ENCODE peak calls at places on chromosomes 16 and 17, in ten cellular contexts. One of them, this sample, is unnamed.

GRCh38 chr17:5780476-5780875 is 196.2 kb upstream of the NLRP1 start:
- DNase-seq in tibial artery: no peak
- DNase-seq in effector memory CD4-positive, alpha-beta T cell: no peak
- DNase-seq in left lung: no peak
- DNase-seq in brain microvascular endothelial cell: peak; percentile 46
- DNase-seq in ascending aorta: no peak
- DNase-seq in heart left ventricle: no peak
- DNase-seq in ovary: no peak
- DNase-seq in adrenal gland: no peak
- DNase-seq in neuronal stem cell: no peak
- DNase-seq in this sample: no peak

GRCh38 chr17:38609280-38610031 is 3.7 kb upstream of the SRCIN1 start:
- DNase-seq in tibial artery: no peak
- DNase-seq in effector memory CD4-positive, alpha-beta T cell: no peak
- DNase-seq in left lung: no peak
- DNase-seq in brain microvascular endothelial cell: no peak
- DNase-seq in ascending aorta: no peak
- DNase-seq in heart left ventricle: no peak
- DNase-seq in ovary: no peak
- DNase-seq in adrenal gland: no peak
- DNase-seq in neuronal stem cell: no peak
- DNase-seq in this sample: no peak

GRCh38 chr17:28372945-28373274 is 1.4 kb downstream of the SARM1 start:
- DNase-seq in tibial artery: no peak
- DNase-seq in effector memory CD4-positive, alpha-beta T cell: no peak
- DNase-seq in left lung: no peak
- DNase-seq in brain microvascular endothelial cell: no peak
- DNase-seq in ascending aorta: no peak
- DNase-seq in heart left ventricle: no peak
- DNase-seq in ovary: no peak
- DNase-seq in adrenal gland: no peak
- DNase-seq in neuronal stem cell: no peak
- DNase-seq in this sample: no peak

GRCh38 chr16:5862103-5863003 is 764.8 kb upstream of the EEF2KMT start:
- DNase-seq in tibial artery: no peak
- DNase-seq in effector memory CD4-positive, alpha-beta T cell: no peak
- DNase-seq in left lung: no peak
- DNase-seq in brain microvascular endothelial cell: no peak
- DNase-seq in ascending aorta: no peak
- DNase-seq in heart left ventricle: no peak
- DNase-seq in ovary: no peak
- DNase-seq in adrenal gland: no peak
- DNase-seq in neuronal stem cell: no peak
- DNase-seq in this sample: no peak

GRCh38 chr17:13182854-13183253 is 165.0 kb upstream of the ELAC2 start:
- DNase-seq in tibial artery: no peak
- DNase-seq in effector memory CD4-positive, alpha-beta T cell: no peak
- DNase-seq in left lung: no peak
- DNase-seq in brain microvascular endothelial cell: no peak
- DNase-seq in ascending aorta: no peak
- DNase-seq in heart left ventricle: no peak
- DNase-seq in ovary: no peak
- DNase-seq in adrenal gland: no peak
- DNase-seq in neuronal stem cell: no peak
- DNase-seq in this sample: no peak

GRCh38 chr17:43211480-43212402 is at the start of gene TMEM106A:
- DNase-seq in tibial artery: peak; percentile 79
- DNase-seq in effector memory CD4-positive, alpha-beta T cell: peak; percentile 58
- DNase-seq in left lung: peak; percentile 87
- DNase-seq in brain microvascular endothelial cell: peak; percentile 62
- DNase-seq in ascending aorta: peak; percentile 39
- DNase-seq in heart left ventricle: peak; percentile 88
- DNase-seq in ovary: peak; percentile 86
- DNase-seq in adrenal gland: peak; percentile 81
- DNase-seq in neuronal stem cell: peak; percentile 52
- DNase-seq in this sample: peak; percentile 87

GRCh38 chr16:85699628-85700027 is 10.9 kb upstream of the GINS2 start:
- DNase-seq in tibial artery: no peak
- DNase-seq in effector memory CD4-positive, alpha-beta T cell: no peak
- DNase-seq in left lung: no peak
- DNase-seq in brain microvascular endothelial cell: peak; percentile 69
- DNase-seq in ascending aorta: no peak
- DNase-seq in heart left ventricle: peak; percentile 50
- DNase-seq in ovary: no peak
- DNase-seq in adrenal gland: peak; percentile 86
- DNase-seq in neuronal stem cell: no peak
- DNase-seq in this sample: peak; percentile 31

GRCh38 chr17:8922451-8922850 is 43.1 kb downstream of the PIK3R5 start:
- DNase-seq in tibial artery: no peak
- DNase-seq in effector memory CD4-positive, alpha-beta T cell: no peak
- DNase-seq in left lung: no peak
- DNase-seq in brain microvascular endothelial cell: peak; percentile 91
- DNase-seq in ascending aorta: no peak
- DNase-seq in heart left ventricle: no peak
- DNase-seq in ovary: no peak
- DNase-seq in adrenal gland: peak; percentile 39
- DNase-seq in neuronal stem cell: no peak
- DNase-seq in this sample: no peak

GRCh38 chr16:30346286-30346685 is 8.8 kb downstream of the CD2BP2 start:
- DNase-seq in tibial artery: no peak
- DNase-seq in effector memory CD4-positive, alpha-beta T cell: no peak
- DNase-seq in left lung: no peak
- DNase-seq in brain microvascular endothelial cell: no peak
- DNase-seq in ascending aorta: no peak
- DNase-seq in heart left ventricle: no peak
- DNase-seq in ovary: no peak
- DNase-seq in adrenal gland: no peak
- DNase-seq in neuronal stem cell: no peak
- DNase-seq in this sample: no peak

GRCh38 chr17:39626171-39626670 is 531 bp upstream of the PPP1R1B start:
- DNase-seq in tibial artery: no peak
- DNase-seq in effector memory CD4-positive, alpha-beta T cell: no peak
- DNase-seq in left lung: no peak
- DNase-seq in brain microvascular endothelial cell: no peak
- DNase-seq in ascending aorta: no peak
- DNase-seq in heart left ventricle: no peak
- DNase-seq in ovary: no peak
- DNase-seq in adrenal gland: no peak
- DNase-seq in neuronal stem cell: no peak
- DNase-seq in this sample: no peak
- H3K4me3 ChIP-seq in tibial artery: no peak overlapping the region
- H3K4me3 ChIP-seq in effector memory CD4-positive, alpha-beta T cell: no peak overlapping the region
- H3K4me3 ChIP-seq in left lung: peak overlapping the region; percentile 28
- H3K4me3 ChIP-seq in brain microvascular endothelial cell: no peak overlapping the region
- H3K4me3 ChIP-seq in ascending aorta: no peak overlapping the region
- H3K4me3 ChIP-seq in heart left ventricle: no peak overlapping the region
- H3K4me3 ChIP-seq in ovary: no peak overlapping the region
- H3K4me3 ChIP-seq in adrenal gland: no peak overlapping the region
- H3K4me3 ChIP-seq in neuronal stem cell: peak overlapping the region; percentile 20
- H3K4me3 ChIP-seq in this sample: no peak overlapping the region

GRCh38 chr17:68289473-68289872 is 1.5 kb downstream of the SLC16A6 start:
- DNase-seq in tibial artery: no peak
- DNase-seq in effector memory CD4-positive, alpha-beta T cell: no peak
- DNase-seq in left lung: no peak
- DNase-seq in brain microvascular endothelial cell: no peak
- DNase-seq in ascending aorta: no peak
- DNase-seq in heart left ventricle: no peak
- DNase-seq in ovary: no peak
- DNase-seq in adrenal gland: no peak
- DNase-seq in neuronal stem cell: no peak
- DNase-seq in this sample: no peak

GRCh38 chr17:68289936-68290267 is 1.0 kb downstream of the SLC16A6 start:
- DNase-seq in tibial artery: no peak
- DNase-seq in effector memory CD4-positive, alpha-beta T cell: no peak
- DNase-seq in left lung: no peak
- DNase-seq in brain microvascular endothelial cell: no peak
- DNase-seq in ascending aorta: no peak
- DNase-seq in heart left ventricle: no peak
- DNase-seq in ovary: no peak
- DNase-seq in adrenal gland: no peak
- DNase-seq in neuronal stem cell: no peak
- DNase-seq in this sample: no peak

GRCh38 chr17:68290955-68291835 is at the start of the genes ARSG and SLC16A6:
- DNase-seq in tibial artery: peak; percentile 31
- DNase-seq in effector memory CD4-positive, alpha-beta T cell: peak; percentile 74
- DNase-seq in left lung: peak; percentile 84
- DNase-seq in brain microvascular endothelial cell: peak; percentile 40
- DNase-seq in ascending aorta: no peak
- DNase-seq in heart left ventricle: peak; percentile 45
- DNase-seq in ovary: peak; percentile 68
- DNase-seq in adrenal gland: peak; percentile 71
- DNase-seq in neuronal stem cell: peak; percentile 68
- DNase-seq in this sample: peak; percentile 43

GRCh38 chr17:68288804-68289203 is 2.1 kb downstream of the SLC16A6 start:
- DNase-seq in tibial artery: no peak
- DNase-seq in effector memory CD4-positive, alpha-beta T cell: no peak
- DNase-seq in left lung: peak; percentile 40
- DNase-seq in brain microvascular endothelial cell: no peak
- DNase-seq in ascending aorta: no peak
- DNase-seq in heart left ventricle: no peak
- DNase-seq in ovary: no peak
- DNase-seq in adrenal gland: no peak
- DNase-seq in neuronal stem cell: no peak
- DNase-seq in this sample: no peak

GRCh38 chr17:68290268-68290954 is 516 bp downstream of the SLC16A6 start:
- DNase-seq in tibial artery: no peak
- DNase-seq in effector memory CD4-positive, alpha-beta T cell: peak; percentile 67
- DNase-seq in left lung: peak; percentile 61
- DNase-seq in brain microvascular endothelial cell: no peak
- DNase-seq in ascending aorta: no peak
- DNase-seq in heart left ventricle: no peak
- DNase-seq in ovary: peak; percentile 20
- DNase-seq in adrenal gland: no peak
- DNase-seq in neuronal stem cell: no peak
- DNase-seq in this sample: no peak
- H3K27me3 ChIP-seq in tibial artery: peaks cover 42% of the 10 kb centered on the region
- H3K27me3 ChIP-seq in effector memory CD4-positive, alpha-beta T cell: no peaks in the 10 kb centered on the region
- H3K27me3 ChIP-seq in left lung: peaks cover 24% of the 10 kb centered on the region
- H3K27me3 ChIP-seq in brain microvascular endothelial cell: no peaks in the 10 kb centered on the region
- H3K27me3 ChIP-seq in ascending aorta: no peaks in the 10 kb centered on the region
- H3K27me3 ChIP-seq in heart left ventricle: no peaks in the 10 kb centered on the region
- H3K27me3 ChIP-seq in ovary: no peaks in the 10 kb centered on the region
- H3K27me3 ChIP-seq in adrenal gland: no peaks in the 10 kb centered on the region
- H3K27me3 ChIP-seq in neuronal stem cell: peaks cover 21% of the 10 kb centered on the region
- H3K27me3 ChIP-seq in this sample: peaks cover 15% of the 10 kb centered on the region

GRCh38 chr17:68600123-68600880 is 865 bp downstream of the FAM20A start:
- DNase-seq in tibial artery: no peak
- DNase-seq in effector memory CD4-positive, alpha-beta T cell: no peak
- DNase-seq in left lung: peak; percentile 67
- DNase-seq in brain microvascular endothelial cell: no peak
- DNase-seq in ascending aorta: no peak
- DNase-seq in heart left ventricle: peak; percentile 71
- DNase-seq in ovary: peak; percentile 71
- DNase-seq in adrenal gland: no peak
- DNase-seq in neuronal stem cell: peak; percentile 44
- DNase-seq in this sample: peak; percentile 43
- H3K4me3 ChIP-seq in tibial artery: peak overlapping the region; percentile 54
- H3K4me3 ChIP-seq in effector memory CD4-positive, alpha-beta T cell: peak overlapping the region; percentile 22
- H3K4me3 ChIP-seq in left lung: peak overlapping the region; percentile 62
- H3K4me3 ChIP-seq in brain microvascular endothelial cell: peak overlapping the region; percentile 38
- H3K4me3 ChIP-seq in ascending aorta: peak overlapping the region; percentile 67
- H3K4me3 ChIP-seq in heart left ventricle: peak overlapping the region; percentile 80
- H3K4me3 ChIP-seq in ovary: peak overlapping the region; percentile 70
- H3K4me3 ChIP-seq in adrenal gland: no peak overlapping the region
- H3K4me3 ChIP-seq in neuronal stem cell: peak overlapping the region; percentile 41
- H3K4me3 ChIP-seq in this sample: no peak overlapping the region

DNA sequence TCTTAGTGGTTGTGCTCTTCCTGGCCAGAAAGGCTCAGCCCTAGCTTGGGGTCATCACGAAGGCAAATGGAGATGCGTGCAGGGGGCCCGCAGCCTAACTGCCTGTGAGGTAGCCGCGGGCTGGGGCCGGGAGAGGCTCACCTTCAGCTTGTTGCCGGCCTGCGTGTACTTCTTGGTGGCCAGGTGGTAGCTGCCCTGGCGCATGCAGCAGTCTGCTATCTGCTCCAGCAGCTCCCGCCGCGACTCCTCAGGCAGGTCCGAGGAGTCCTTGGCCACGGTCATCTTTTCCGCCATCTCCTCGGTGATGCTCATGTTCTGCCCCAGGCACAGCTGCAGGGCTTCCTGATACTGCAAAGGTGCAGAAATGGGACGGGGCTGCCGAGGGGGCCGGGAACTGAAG is 13.0 kb upstream of the TMEM204 start:
- DNase-seq in tibial artery: no peak
- DNase-seq in effector memory CD4-positive, alpha-beta T cell: no peak
- DNase-seq in left lung: no peak
- DNase-seq in brain microvascular endothelial cell: no peak
- DNase-seq in ascending aorta: no peak
- DNase-seq in heart left ventricle: no peak
- DNase-seq in ovary: no peak
- DNase-seq in adrenal gland: no peak
- DNase-seq in neuronal stem cell: no peak
- DNase-seq in this sample: no peak
- H3K27me3 ChIP-seq in tibial artery: no peaks in the 10 kb centered on the region
- H3K27me3 ChIP-seq in effector memory CD4-positive, alpha-beta T cell: no peaks in the 10 kb centered on the region
- H3K27me3 ChIP-seq in left lung: no peaks in the 10 kb centered on the region
- H3K27me3 ChIP-seq in brain microvascular endothelial cell: no peaks in the 10 kb centered on the region
- H3K27me3 ChIP-seq in ascending aorta: no peaks in the 10 kb centered on the region
- H3K27me3 ChIP-seq in heart left ventricle: no peaks in the 10 kb centered on the region
- H3K27me3 ChIP-seq in ovary: no peaks in the 10 kb centered on the region
- H3K27me3 ChIP-seq in adrenal gland: no peaks in the 10 kb centered on the region
- H3K27me3 ChIP-seq in neuronal stem cell: no peaks in the 10 kb centered on the region
- H3K27me3 ChIP-seq in this sample: no peaks in the 10 kb centered on the region

GRCh38 chr16:674214-674881 is 1.1 kb upstream of the RHBDL1 start:
- DNase-seq in tibial artery: no peak
- DNase-seq in effector memory CD4-positive, alpha-beta T cell: no peak
- DNase-seq in left lung: no peak
- DNase-seq in brain microvascular endothelial cell: no peak
- DNase-seq in ascending aorta: no peak
- DNase-seq in heart left ventricle: peak; percentile 72
- DNase-seq in ovary: no peak
- DNase-seq in adrenal gland: peak; percentile 83
- DNase-seq in neuronal stem cell: no peak
- DNase-seq in this sample: no peak
- H3K4me3 ChIP-seq in tibial artery: no peak overlapping the region
- H3K4me3 ChIP-seq in effector memory CD4-positive, alpha-beta T cell: no peak overlapping the region
- H3K4me3 ChIP-seq in left lung: no peak overlapping the region
- H3K4me3 ChIP-seq in brain microvascular endothelial cell: no peak overlapping the region
- H3K4me3 ChIP-seq in ascending aorta: no peak overlapping the region
- H3K4me3 ChIP-seq in heart left ventricle: no peak overlapping the region
- H3K4me3 ChIP-seq in ovary: no peak overlapping the region
- H3K4me3 ChIP-seq in adrenal gland: no peak overlapping the region
- H3K4me3 ChIP-seq in neuronal stem cell: no peak overlapping the region
- H3K4me3 ChIP-seq in this sample: no peak overlapping the region

This sample was measured in body of pancreas.